ENCODE peak calls at places on chromosomes 1 and 21, in four cellular contexts. H is fibroblast of lung; J is HuH-7; M is activated T-helper 9 cell treated with anti-CD3 and anti-CD28 coated beads, Interleukin-2, amount 50 U/mL, for 16 hours. N is an unnamed sample.

GRCh38 chr1:230827081-230827681 is 41.1 kb downstream of the C1orf198 start:
- DNase-seq in J (no peak), H (peak), M (no peak), N (no peak)

GRCh38 chr1:35319988-35320713 is 51.6 kb downstream of the ZMYM4 start:
- DNase-seq in H (peak), M (no peak), J (no peak), N (no peak)

GRCh38 chr1:20787775-20788488 is 825 bp upstream of the HP1BP3 start:
- DNase-seq in M (no peak), J (peak), H (peak), N (no peak)

GRCh38 chr1:91585502-91585901 is 84.9 kb downstream of the CDC7 start:
- DNase-seq in M (no peak), J (no peak), H (no peak), N (no peak)

GRCh38 chr1:43525995-43526394 is 4.7 kb upstream of the PTPRF start:
- DNase-seq in J (no peak), H (peak), M (no peak), N (no peak)

GRCh38 chr1:147273409-147274307 is 31.2 kb downstream of the CHD1L start:
- DNase-seq in J (peak), H (peak), M (no peak), N (no peak)

GRCh38 chr21:14657241-14658008 is 111.3 kb upstream of the SAMSN1 start:
- DNase-seq in J (no peak), H (no peak), M (no peak), N (no peak)

GRCh38 chr1:119611701-119612113 is 36.4 kb downstream of the ZNF697 start:
- DNase-seq in J (peak), H (no peak), M (peak), N (peak)

GRCh38 chr1:117572546-117572945 is 33.3 kb upstream of the TENT5C start:
- DNase-seq in J (no peak), H (no peak), M (no peak), N (no peak)

GRCh38 chr1:210464519-210465039 is 135.9 kb downstream of the HHAT start:
- DNase-seq in J (no peak), M (no peak), H (peak), N (peak)

GRCh38 chr21:14918542-14918941 is 146.3 kb downstream of the NRIP1 start:
- DNase-seq in M (no peak), H (no peak), J (no peak), N (no peak)

GRCh38 chr1:42848823-42849537 is 2.6 kb downstream of the ZNF691 start:
- DNase-seq in M (no peak), H (no peak), J (no peak), N (no peak)

GRCh38 chr1:159930634-159931033 is 5.3 kb upstream of the TAGLN2 start:
- DNase-seq in J (no peak), H (no peak), M (no peak), N (no peak)

GRCh38 chr1:226871636-226872327 is 1.4 kb downstream of the PSEN2 start:
- DNase-seq in J (no peak), H (no peak), M (no peak), N (no peak)

GRCh38 chr1:192130175-192130574 is 28.1 kb upstream of the RGS18 start:
- DNase-seq in M (no peak), H (no peak), J (no peak), N (no peak)

GRCh38 chr21:37047079-37047478 is 25.8 kb downstream of the PIGP start:
- DNase-seq in J (no peak), H (no peak), M (no peak), N (no peak)

GRCh38 chr1:184635347-184636155 is 119.1 kb downstream of the EDEM3 start:
- DNase-seq in M (no peak), J (no peak), H (no peak), N (no peak)

GRCh38 chr1:47712596-47713299 is 274.9 kb downstream of the FOXD2 start:
- DNase-seq in J (no peak), H (no peak), M (no peak), N (no peak)

GRCh38 chr1:209425959-209426358 is 157.6 kb upstream of the CAMK1G start:
- DNase-seq in J (no peak), H (no peak), M (no peak), N (no peak)

GRCh38 chr1:109371271-109371739 is 26.4 kb downstream of the SORT1 start:
- DNase-seq in H (peak), J (no peak), M (no peak), N (peak)

GRCh38 chr1:239428311-239428710 is 41.9 kb downstream of the CHRM3 start:
- DNase-seq in J (no peak), M (no peak), H (peak), N (no peak)

GRCh38 chr1:196558424-196558823 is 49.8 kb downstream of the KCNT2 start:
- DNase-seq in M (no peak), H (peak), J (peak), N (no peak)